ENCODE peak calls at places on chromosome 14, in seven cellular contexts. F is occipital lobe, X is ELR, G is cardiac septum, O is spleen, L is ACHN, C is amygdala. Z is an unnamed sample.

GRCh38 chr14:33408291-33408690 is 469.6 kb downstream of the NPAS3 start:
- DNase-seq in F (no peak), X (no peak), G (no peak), O (no peak), L (no peak), C (no peak), Z (no peak)

GRCh38 chr14:33510991-33511390 is 439.9 kb downstream of the EGLN3 start:
- DNase-seq in F (no peak), X (no peak), G (no peak), O (no peak), L (no peak), C (no peak), Z (no peak)

GRCh38 chr14:105088812-105089745 is 23.8 kb upstream of the GPR132 start:
- DNase-seq in F (no peak), X (no peak), G (peak; percentile 65), O (no peak), L (no peak), C (no peak), Z (peak; percentile 77)

GRCh38 chr14:93957751-93958566 is 18.4 kb downstream of the ASB2 start:
- DNase-seq in F (no peak), X (no peak), G (no peak), O (no peak), L (no peak), C (no peak), Z (no peak)

GRCh38 chr14:104427126-104427851 is 152.3 kb upstream of the C14orf180 start:
- DNase-seq in F (no peak), X (no peak), G (peak; percentile 55), O (no peak), L (no peak), C (no peak), Z (peak; percentile 66)

GRCh38 chr14:46250113-46250703 is 401.4 kb downstream of the RPL10L start:
- DNase-seq in F (no peak), X (peak; percentile 60), G (no peak), O (no peak), L (peak; percentile 27), C (no peak), Z (no peak)

GRCh38 chr14:63565448-63565847 is 22.3 kb upstream of the PPP2R5E start:
- DNase-seq in F (no peak), X (no peak), G (no peak), O (no peak), L (no peak), C (no peak), Z (no peak)

GRCh38 chr14:56102901-56103409 is 15.3 kb upstream of the PELI2 start:
- DNase-seq in F (no peak), X (no peak), G (no peak), O (no peak), L (no peak), C (no peak), Z (peak; percentile 42)

GRCh38 chr14:73238262-73238852 is 1.1 kb downstream of the PAPLN start:
- DNase-seq in F (no peak), X (peak; percentile 73), G (no peak), O (no peak), L (peak; percentile 59), C (no peak), Z (peak; percentile 73)

GRCh38 chr14:24339284-24340151 is at the start of gene RIPK3:
- DNase-seq in F (no peak), X (no peak), G (peak; percentile 84), O (peak; percentile 95), L (no peak), C (no peak), Z (peak; percentile 84)

GRCh38 chr14:60008042-60008441 is 83.7 kb upstream of the PCNX4 start:
- DNase-seq in F (no peak), X (peak; percentile 21), G (no peak), O (no peak), L (no peak), C (no peak), Z (no peak)

GRCh38 chr14:61973981-61974380 is 211.8 kb downstream of the SNAPC1 start:
- DNase-seq in F (no peak), X (peak; percentile 86), G (no peak), O (no peak), L (no peak), C (peak; percentile 2), Z (no peak)

GRCh38 chr14:57391609-57392195 is 1.3 kb downstream of the NAA30 start:
- DNase-seq in F (no peak), X (peak; percentile 40), G (no peak), O (no peak), L (no peak), C (no peak), Z (no peak)

GRCh38 chr14:61326149-61326548 is 4.8 kb downstream of the PRKCH start:
- DNase-seq in F (no peak), X (no peak), G (no peak), O (no peak), L (no peak), C (no peak), Z (no peak)

GRCh38 chr14:63777024-63777423 is 49.2 kb upstream of the SGPP1 start:
- DNase-seq in F (no peak), X (peak; percentile 69), G (no peak), O (no peak), L (peak; percentile 53), C (no peak), Z (no peak)

GRCh38 chr14:68416156-68416555 is 376.7 kb downstream of the ZFP36L1 start:
- DNase-seq in F (no peak), X (no peak), G (no peak), O (no peak), L (no peak), C (no peak), Z (no peak)

GRCh38 chr14:98926151-98926550 is 345.8 kb downstream of the BCL11B start:
- DNase-seq in F (no peak), X (no peak), G (no peak), O (peak; percentile 56), L (no peak), C (no peak), Z (no peak)

GRCh38 chr14:50768693-50769092 is 62.3 kb downstream of the NIN start:
- DNase-seq in F (no peak), X (peak; percentile 73), G (no peak), O (no peak), L (no peak), C (no peak), Z (no peak)

GRCh38 chr14:90274019-90274418 is 17.7 kb downstream of the PSMC1 start:
- DNase-seq in F (no peak), X (no peak), G (no peak), O (no peak), L (no peak), C (no peak), Z (no peak)

GRCh38 chr14:90599748-90600507 is 203.1 kb downstream of the CALM1 start:
- DNase-seq in F (no peak), X (no peak), G (no peak), O (no peak), L (no peak), C (no peak), Z (no peak)

GRCh38 chr14:53217283-53217994 is 64.3 kb upstream of the DDHD1 start:
- DNase-seq in F (peak; percentile 15), X (peak; percentile 70), G (peak; percentile 84), O (peak; percentile 93), L (peak; percentile 66), C (peak; percentile 16), Z (peak; percentile 91)

GRCh38 chr14:34137001-34137400 is 186.1 kb upstream of the EGLN3 start:
- DNase-seq in F (no peak), X (no peak), G (no peak), O (no peak), L (no peak), C (no peak), Z (no peak)

GRCh38 chr14:103526914-103527248 is 2.1 kb upstream of the TRMT61A start:
- DNase-seq in F (no peak), X (no peak), G (no peak), O (no peak), L (no peak), C (no peak), Z (no peak)

GRCh38 chr14:67490201-67490600 is 1.7 kb upstream of the TMEM229B start:
- DNase-seq in F (no peak), X (no peak), G (no peak), O (no peak), L (no peak), C (no peak), Z (peak; percentile 7)

GRCh38 chr14:90140298-90140955 is 78.6 kb downstream of the KCNK13 start:
- DNase-seq in F (no peak), X (peak; percentile 14), G (no peak), O (no peak), L (no peak), C (no peak), Z (no peak)

GRCh38 chr14:41280745-41281144 is 325.9 kb upstream of the LRFN5 start:
- DNase-seq in F (no peak), X (peak; percentile 14), G (no peak), O (no peak), L (peak; percentile 17), C (no peak), Z (no peak)

GRCh38 chr14:35247777-35248475 is 44.3 kb upstream of the PSMA6 start:
- DNase-seq in F (no peak), X (no peak), G (no peak), O (no peak), L (no peak), C (no peak), Z (no peak)

GRCh38 chr14:45785240-45785639 is 532.2 kb upstream of the MIS18BP1 start:
- DNase-seq in F (no peak), X (no peak), G (no peak), O (no peak), L (no peak), C (no peak), Z (no peak)

GRCh38 chr14:72013606-72014129 is 81.4 kb downstream of the RGS6 start:
- DNase-seq in F (no peak), X (no peak), G (no peak), O (no peak), L (no peak), C (no peak), Z (no peak)

GRCh38 chr14:38203929-38204716 is 3.6 kb upstream of the SSTR1 start:
- DNase-seq in F (no peak), X (peak; percentile 51), G (no peak), O (no peak), L (no peak), C (no peak), Z (no peak)

GRCh38 chr14:36835145-36835544 is 173.5 kb downstream of the PAX9 start:
- DNase-seq in F (no peak), X (no peak), G (no peak), O (no peak), L (no peak), C (no peak), Z (no peak)

GRCh38 chr14:29805415-29806123 is 122.1 kb downstream of the PRKD1 start:
- DNase-seq in F (no peak), X (peak; percentile 67), G (no peak), O (no peak), L (peak; percentile 76), C (no peak), Z (peak; percentile 68)